ENCODE peak calls at places on chromosome 22, in four cellular contexts. T, K, B and Z are unnamed samples.

GRCh38 chr22:36872084-36872483 is 11.3 kb downstream of the NCF4 start:
- DNase-seq in T (no peak), K (no peak), B (peak; percentile 3), Z (no peak)

GRCh38 chr22:37014835-37015586 is 4.2 kb downstream of the TST start:
- DNase-seq in T (peak; percentile 78), K (no peak), B (no peak), Z (no peak)

GRCh38 chr22:40030757-40031092 is 36.0 kb downstream of the FAM83F start:
- DNase-seq in T (no peak), K (no peak), B (no peak), Z (no peak)

GRCh38 chr22:47738472-47739013 is 976.1 kb downstream of the TBC1D22A start:
- DNase-seq in T (no peak), K (no peak), B (no peak), Z (no peak)

GRCh38 chr22:39181778-39182177 is 29.3 kb upstream of the CBX7 start:
- DNase-seq in T (no peak), K (no peak), B (no peak), Z (no peak)

GRCh38 chr22:32327066-32327465 is 30.6 kb upstream of the RFPL3 start:
- DNase-seq in T (no peak), K (no peak), B (no peak), Z (no peak)

GRCh38 chr22:44133901-44134511 is 46.7 kb upstream of the PARVG start:
- DNase-seq in T (no peak), K (no peak), B (no peak), Z (no peak)

GRCh38 chr22:34160117-34160758 is 240.0 kb upstream of the LARGE1 start:
- DNase-seq in T (no peak), K (no peak), B (no peak), Z (peak; percentile 14)

GRCh38 chr22:39348909-39349505 is 784 bp upstream of the SYNGR1 start:
- DNase-seq in T (no peak), K (no peak), B (peak; percentile 66), Z (no peak)

GRCh38 chr22:37514526-37515051 is 4.6 kb downstream of the CARD10 start:
- DNase-seq in T (no peak), K (no peak), B (no peak), Z (no peak)

GRCh38 chr22:44172370-44173108 is 8.2 kb upstream of the PARVG start:
- DNase-seq in T (peak; percentile 11), K (no peak), B (no peak), Z (no peak)

GRCh38 chr22:47332246-47332980 is 570.0 kb downstream of the TBC1D22A start:
- DNase-seq in T (no peak), K (no peak), B (no peak), Z (no peak)

GRCh38 chr22:50622723-50623327 is 5.1 kb downstream of the ARSA start:
- DNase-seq in T (no peak), K (peak; percentile 68), B (peak; percentile 12), Z (no peak)

GRCh38 chr22:25514436-25514835 is 50.0 kb upstream of the GRK3 start:
- DNase-seq in T (no peak), K (no peak), B (no peak), Z (no peak)
- TF ChIP-seq MAX in T (no peak), K (no peak), B (no peak), Z (no peak)

GRCh38 chr22:46068908-46069481 is 81.3 kb upstream of the PPARA start:
- DNase-seq in T (no peak), K (no peak), B (no peak), Z (no peak)
- TF ChIP-seq FOXJ3 in T (no peak), K (no peak), B (no peak), Z (no peak)

GRCh38 chr22:23180301-23180892 is at the start of gene BCR:
- DNase-seq in T (peak; percentile 100), K (no peak), B (peak; percentile 95), Z (peak; percentile 52)
- TF ChIP-seq MAX in T (no peak), K (no peak), B (no peak), Z (no peak)

DNA sequence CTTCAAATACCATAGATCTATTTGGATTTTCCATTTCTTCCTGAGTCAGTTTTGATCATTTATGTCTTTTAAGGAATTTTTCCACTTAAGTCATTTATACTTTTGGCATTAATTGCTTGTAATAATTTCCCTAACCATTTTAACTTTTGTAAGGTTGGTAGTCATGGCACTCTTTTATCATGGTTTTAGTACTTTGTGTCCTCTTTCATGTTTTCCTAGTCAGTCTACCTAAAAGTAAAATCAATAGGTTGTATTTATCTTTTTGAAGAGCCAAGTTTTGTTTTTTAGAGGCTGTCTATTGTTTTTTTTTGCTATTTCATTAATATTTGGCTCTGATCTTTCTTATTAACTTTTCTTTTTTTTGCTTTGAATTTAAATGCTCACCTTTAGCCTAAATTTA is 45.5 kb upstream of the IGLL5 start:
- DNase-seq in T (no peak), K (no peak), B (no peak), Z (no peak)
- TF ChIP-seq FOXJ3 in T (no peak), K (no peak), B (no peak), Z (no peak)

GRCh38 chr22:30225220-30225922 is 21.2 kb downstream of the LIF start:
- DNase-seq in T (no peak), K (no peak), B (no peak), Z (no peak)

GRCh38 chr22:30226192-30226832 is 20.2 kb downstream of the LIF start:
- DNase-seq in T (no peak), K (peak; percentile 44), B (no peak), Z (no peak)

GRCh38 chr22:30222321-30222720 is 24.2 kb downstream of the LIF start:
- DNase-seq in T (no peak), K (no peak), B (no peak), Z (no peak)

GRCh38 chr22:30223303-30223702 is 23.3 kb downstream of the LIF start:
- DNase-seq in T (no peak), K (no peak), B (no peak), Z (no peak)

DNA sequence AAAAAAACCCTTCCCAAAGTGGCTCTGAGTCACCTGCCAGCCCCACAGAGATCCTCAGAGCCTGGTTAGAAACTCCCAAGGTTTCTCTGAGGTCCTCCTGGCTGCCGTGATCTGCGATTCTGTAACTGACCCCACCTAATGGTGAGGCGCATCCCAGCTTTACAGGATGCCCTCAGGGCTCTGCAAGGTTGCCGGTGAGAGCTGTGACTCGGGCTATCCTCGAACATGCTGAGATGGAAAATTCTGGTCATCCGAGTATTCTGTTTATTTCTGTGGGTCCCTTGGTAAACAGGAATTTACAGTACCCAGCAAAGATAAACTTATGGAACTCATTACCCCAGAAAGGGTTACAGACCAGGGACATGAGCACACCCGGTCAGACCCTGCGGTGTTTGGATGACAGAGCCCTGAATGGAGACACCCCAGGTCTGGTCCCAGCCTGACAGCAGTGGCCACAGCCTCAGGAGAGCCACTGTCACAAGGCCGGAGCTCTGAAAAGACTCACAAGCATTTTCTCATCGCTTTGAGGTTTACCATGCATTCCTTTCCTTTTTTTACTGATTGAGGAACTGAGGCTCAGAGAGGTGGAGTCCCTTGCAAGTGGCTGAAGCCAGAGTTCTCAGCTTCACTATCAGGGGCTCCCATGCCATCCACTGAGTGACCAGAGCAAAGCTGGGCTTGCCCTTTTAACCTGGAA is 22.2 kb downstream of the LIF start:
- DNase-seq in T (no peak), K (no peak), B (no peak), Z (no peak)
- TF ChIP-seq MAX in T (no peak), K (no peak), B (no peak), Z (no peak)

DNA sequence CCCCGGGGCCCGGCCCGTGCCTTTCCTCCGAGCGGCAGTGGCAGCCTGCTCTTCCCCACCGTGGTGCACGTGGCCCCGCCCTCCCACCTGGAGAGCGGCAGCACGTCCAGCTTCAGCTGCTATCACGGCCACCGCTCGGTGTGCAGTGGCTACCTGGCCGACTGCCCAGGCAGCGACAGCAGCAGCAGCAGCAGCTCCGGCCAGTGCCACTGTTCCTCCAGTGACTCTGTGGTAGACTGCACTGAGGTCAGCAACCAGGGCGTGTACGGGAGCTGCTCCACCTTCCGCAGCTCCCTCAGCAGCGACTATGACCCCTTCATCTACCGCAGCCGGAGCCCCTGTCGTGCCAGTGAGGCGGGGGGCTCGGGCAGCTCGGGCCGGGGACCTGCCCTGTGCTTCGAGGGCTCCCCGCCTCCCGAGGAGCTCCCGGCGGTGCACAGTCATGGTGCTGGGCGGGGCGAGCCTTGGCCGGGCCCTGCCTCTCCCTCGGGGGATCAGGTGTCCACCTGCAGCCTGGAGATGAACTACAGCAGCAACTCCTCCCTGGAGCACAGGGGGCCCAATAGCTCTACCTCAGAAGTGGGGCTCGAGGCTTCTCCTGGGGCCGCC is 11.9 kb downstream of the C22orf31 start:
- DNase-seq in T (peak; percentile 59), K (no peak), B (no peak), Z (no peak)
- TF ChIP-seq FOXJ3 in T (no peak), K (no peak), B (no peak), Z (no peak)

DNA sequence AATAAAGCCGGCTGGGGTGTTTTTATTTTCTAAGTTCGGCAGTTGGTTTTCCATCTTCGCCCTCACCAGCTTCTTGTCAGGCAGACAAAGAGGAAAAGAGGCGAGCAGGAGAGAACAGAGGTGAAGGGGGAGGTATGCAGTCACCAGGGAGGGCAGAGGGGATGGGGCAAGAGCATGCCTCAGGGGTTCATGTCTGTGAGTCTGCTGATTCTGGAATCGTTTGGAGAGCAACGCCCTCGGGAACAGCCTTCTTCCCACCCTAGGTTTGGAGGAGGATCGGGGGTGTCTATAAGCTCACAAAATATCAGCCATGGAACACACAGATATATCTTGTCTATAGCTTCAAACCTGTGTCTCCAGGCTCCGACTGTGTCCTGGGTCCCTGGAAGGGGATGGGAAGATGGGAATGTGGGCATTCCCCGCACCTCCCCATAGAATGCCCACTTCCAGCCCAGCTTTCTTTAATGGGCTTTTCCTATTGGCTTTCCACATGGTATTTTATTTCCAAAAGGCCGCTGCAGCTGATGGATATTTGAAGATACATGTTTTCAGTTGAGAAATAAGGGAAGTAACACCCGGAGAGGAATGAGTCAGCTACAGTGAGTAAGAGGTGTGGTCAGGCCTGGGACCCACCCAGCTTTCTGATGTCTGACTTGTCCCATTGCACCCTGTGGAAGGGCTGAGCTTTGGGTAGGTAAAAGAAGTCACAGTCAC is 476.7 kb downstream of the MIAT start:
- DNase-seq in T (peak; percentile 35), K (no peak), B (no peak), Z (no peak)
- TF ChIP-seq MAX in T (no peak), K (no peak), B (no peak), Z (no peak)

DNA sequence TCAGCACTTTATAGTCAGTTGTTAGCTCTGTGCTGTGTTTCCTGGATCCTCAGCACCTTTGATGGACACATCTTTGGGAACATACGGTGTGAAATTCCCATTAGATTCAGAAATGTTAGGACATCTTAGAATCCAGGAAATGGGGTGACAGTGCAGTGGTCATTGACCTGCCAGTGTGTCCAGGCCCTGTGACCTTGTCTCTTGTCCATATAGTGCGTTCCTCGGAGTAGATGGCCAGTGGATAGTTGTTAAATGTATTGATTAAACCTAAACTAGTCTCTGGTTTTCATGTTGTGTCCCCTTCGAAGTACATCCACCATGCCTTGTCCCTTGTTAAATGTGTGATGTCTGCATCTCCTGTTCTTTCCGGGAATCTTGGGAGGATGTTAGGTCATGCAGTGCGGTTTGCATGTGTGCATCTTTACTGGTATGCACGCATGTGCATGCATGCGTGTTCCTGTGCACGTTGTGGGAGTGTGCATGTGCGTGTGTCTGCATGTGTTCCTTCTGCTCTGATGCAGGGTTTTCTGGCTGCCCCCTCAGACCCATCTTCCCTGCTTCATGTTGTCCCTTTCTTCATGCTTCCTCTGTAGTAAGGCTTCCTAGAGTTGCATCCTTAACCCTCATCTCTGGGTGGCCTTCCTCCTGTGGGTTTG is 4.0 kb downstream of the DGCR8 start:
- DNase-seq in T (no peak), K (no peak), B (no peak), Z (no peak)
- TF ChIP-seq FOXJ3 in T (no peak), K (no peak), B (no peak), Z (no peak)